ENCODE peak calls at places on chromosomes 6 and 20, in four cellular contexts. One of them, this sample, is unnamed.

GRCh38 chr20:58714340-58714922 is 21.8 kb downstream of the NPEPL1 start:
- DNase-seq in K562: no peak
- DNase-seq in GM12878: no peak
- DNase-seq in HepG2: no peak
- DNase-seq in this sample: peak; percentile 9

GRCh38 chr20:1494436-1494835 is 3.2 kb upstream of the SIRPB2 start:
- DNase-seq in K562: no peak
- DNase-seq in GM12878: no peak
- DNase-seq in HepG2: no peak
- DNase-seq in this sample: no peak

GRCh38 chr6:160973856-160974255 is 17.7 kb upstream of the MAP3K4 start:
- DNase-seq in K562: no peak
- DNase-seq in GM12878: no peak
- DNase-seq in HepG2: no peak
- DNase-seq in this sample: no peak

GRCh38 chr6:138088307-138088744 is 18.9 kb downstream of the PERP start:
- DNase-seq in K562: no peak
- DNase-seq in GM12878: no peak
- DNase-seq in HepG2: peak; percentile 42
- DNase-seq in this sample: no peak

GRCh38 chr6:7073810-7074525 is 33.8 kb upstream of the RREB1 start:
- DNase-seq in K562: no peak
- DNase-seq in GM12878: peak; percentile 92
- DNase-seq in HepG2: no peak
- DNase-seq in this sample: no peak

GRCh38 chr6:24227556-24227955 is 101.5 kb downstream of the NRSN1 start:
- DNase-seq in K562: no peak
- DNase-seq in GM12878: no peak
- DNase-seq in HepG2: no peak
- DNase-seq in this sample: no peak

GRCh38 chr6:166784691-166785090 is 157.6 kb upstream of the RPS6KA2 start:
- DNase-seq in K562: no peak
- DNase-seq in GM12878: no peak
- DNase-seq in HepG2: no peak
- DNase-seq in this sample: no peak

GRCh38 chr20:43781215-43781614 is 54.4 kb upstream of the GTSF1L start:
- DNase-seq in K562: no peak
- DNase-seq in GM12878: no peak
- DNase-seq in HepG2: no peak
- DNase-seq in this sample: no peak

GRCh38 chr6:157996201-157996712 is 14.6 kb downstream of the SYNJ2 start:
- DNase-seq in K562: no peak
- DNase-seq in GM12878: no peak
- DNase-seq in HepG2: no peak
- DNase-seq in this sample: no peak

GRCh38 chr20:32515631-32516101 is 69.5 kb downstream of the NOL4L start:
- DNase-seq in K562: no peak
- DNase-seq in GM12878: no peak
- DNase-seq in HepG2: no peak
- DNase-seq in this sample: no peak

GRCh38 chr6:45845546-45845945 is 170.1 kb downstream of the CLIC5 start:
- DNase-seq in K562: no peak
- DNase-seq in GM12878: no peak
- DNase-seq in HepG2: no peak
- DNase-seq in this sample: no peak

GRCh38 chr20:63011798-63012197 is 5.0 kb upstream of the BHLHE23 start:
- DNase-seq in K562: no peak
- DNase-seq in GM12878: peak; percentile 55
- DNase-seq in HepG2: no peak
- DNase-seq in this sample: no peak

GRCh38 chr6:29647927-29648642 is 8.8 kb upstream of the MOG start:
- DNase-seq in K562: peak; percentile 38
- DNase-seq in GM12878: no peak
- DNase-seq in HepG2: peak; percentile 39
- DNase-seq in this sample: no peak

GRCh38 chr6:139765825-139766285 is 391.4 kb upstream of the CITED2 start:
- DNase-seq in K562: no peak
- DNase-seq in GM12878: no peak
- DNase-seq in HepG2: peak; percentile 70
- DNase-seq in this sample: no peak

GRCh38 chr20:44576297-44576696 is 6.1 kb upstream of the PKIG start:
- DNase-seq in K562: peak; percentile 55
- DNase-seq in GM12878: no peak
- DNase-seq in HepG2: peak; percentile 21
- DNase-seq in this sample: no peak

GRCh38 chr6:16236648-16237199 is 1.7 kb upstream of the GMPR start:
- DNase-seq in K562: peak; percentile 45
- DNase-seq in GM12878: peak; percentile 56
- DNase-seq in HepG2: no peak
- DNase-seq in this sample: no peak

GRCh38 chr6:105993341-105993740 is 92.8 kb upstream of the PRDM1 start:
- DNase-seq in K562: no peak
- DNase-seq in GM12878: no peak
- DNase-seq in HepG2: no peak
- DNase-seq in this sample: peak; percentile 31

GRCh38 chr6:33607784-33608161 is 13.3 kb upstream of the ITPR3 start:
- DNase-seq in K562: no peak
- DNase-seq in GM12878: no peak
- DNase-seq in HepG2: peak; percentile 79
- DNase-seq in this sample: no peak

GRCh38 chr20:58237318-58238182 is 9.1 kb upstream of the ANKRD60 start:
- DNase-seq in K562: no peak
- DNase-seq in GM12878: no peak
- DNase-seq in HepG2: no peak
- DNase-seq in this sample: no peak

GRCh38 chr6:166174031-166174430 is 6.4 kb upstream of the TBXT start:
- DNase-seq in K562: no peak
- DNase-seq in GM12878: peak; percentile 85
- DNase-seq in HepG2: no peak
- DNase-seq in this sample: no peak

GRCh38 chr6:18506387-18507017 is 119.4 kb downstream of the RNF144B start:
- DNase-seq in K562: no peak
- DNase-seq in GM12878: no peak
- DNase-seq in HepG2: no peak
- DNase-seq in this sample: no peak

GRCh38 chr6:47294990-47295389 is 14.7 kb downstream of the TNFRSF21 start:
- DNase-seq in K562: no peak
- DNase-seq in GM12878: no peak
- DNase-seq in HepG2: no peak
- DNase-seq in this sample: no peak
- TF ChIP-seq ATF3 in K562: no peak
- TF ChIP-seq ATF3 in GM12878: no peak
- TF ChIP-seq ATF3 in HepG2: no peak
- TF ChIP-seq ATF3 in this sample: no peak

DNA sequence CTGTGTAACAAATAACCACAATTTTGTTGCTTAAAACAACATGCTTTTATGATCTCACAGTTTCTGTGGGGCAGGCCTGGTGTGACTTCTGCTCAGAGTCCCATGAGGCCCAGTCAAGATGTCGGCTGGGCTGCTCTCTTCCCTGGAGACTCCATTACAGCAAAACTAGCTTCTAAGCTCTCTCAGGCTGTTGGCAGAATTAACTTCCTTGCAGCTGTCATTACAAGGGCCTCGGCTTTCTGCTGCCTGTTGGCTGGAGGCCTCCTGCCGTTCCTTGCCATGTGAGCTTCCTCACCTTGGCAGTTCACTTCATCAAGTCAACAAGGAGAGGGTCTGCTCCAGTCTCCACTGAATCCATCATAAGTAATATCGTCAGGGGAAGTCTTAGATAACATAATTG is 659.2 kb downstream of the PRKN start:
- DNase-seq in K562: no peak
- DNase-seq in GM12878: no peak
- DNase-seq in HepG2: no peak
- DNase-seq in this sample: no peak
- TF ChIP-seq ATF3 in K562: no peak
- TF ChIP-seq ATF3 in GM12878: no peak
- TF ChIP-seq ATF3 in HepG2: no peak
- TF ChIP-seq ATF3 in this sample: no peak

DNA sequence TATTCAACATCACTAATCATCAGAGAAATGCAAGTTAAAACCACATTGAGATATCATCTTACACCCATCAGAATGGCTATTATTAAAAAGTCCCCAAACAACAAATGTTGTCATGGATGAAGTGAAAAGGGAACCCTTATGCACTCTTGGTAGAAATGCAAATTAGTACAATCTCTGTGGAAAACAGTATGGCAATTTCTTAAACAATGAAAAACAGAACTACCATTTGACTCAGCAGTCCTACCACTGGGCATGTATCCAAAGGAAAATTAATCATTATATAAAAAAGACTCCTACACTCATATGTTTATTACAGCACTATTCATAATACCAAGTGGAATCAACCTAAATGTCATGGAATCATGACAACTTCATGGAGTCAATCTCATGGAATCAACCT is 611.3 kb upstream of the GJE1 start:
- DNase-seq in K562: no peak
- DNase-seq in GM12878: no peak
- DNase-seq in HepG2: no peak
- DNase-seq in this sample: no peak
- TF ChIP-seq ATF3 in K562: no peak
- TF ChIP-seq ATF3 in GM12878: no peak
- TF ChIP-seq ATF3 in HepG2: no peak
- TF ChIP-seq ATF3 in this sample: no peak

DNA sequence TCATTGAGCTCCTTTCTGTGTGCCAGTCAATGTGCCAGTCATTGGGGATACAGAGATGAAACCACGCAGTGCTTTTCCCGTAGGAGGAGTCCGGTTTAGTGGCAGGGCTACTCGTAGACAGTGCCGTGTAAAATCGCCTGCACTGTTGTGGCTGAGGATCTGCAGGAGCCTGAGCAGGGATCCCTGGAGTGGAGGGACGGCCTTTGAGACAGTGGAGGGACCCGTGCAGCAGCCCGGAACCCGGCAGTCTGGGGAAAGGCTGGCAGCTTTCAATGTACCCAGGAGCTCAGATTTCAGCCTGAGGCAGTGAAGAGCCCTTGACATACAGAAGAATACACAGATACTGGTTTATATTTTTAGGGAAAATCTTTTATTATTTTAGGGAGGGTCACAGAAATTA is 203.3 kb downstream of the ARID1B start:
- DNase-seq in K562: no peak
- DNase-seq in GM12878: no peak
- DNase-seq in HepG2: no peak
- DNase-seq in this sample: peak; percentile 41
- TF ChIP-seq ATF3 in K562: no peak
- TF ChIP-seq ATF3 in GM12878: no peak
- TF ChIP-seq ATF3 in HepG2: no peak
- TF ChIP-seq ATF3 in this sample: no peak

GRCh38 chr6:110529355-110529754 is 52.9 kb upstream of the SLC22A16 start:
- DNase-seq in K562: no peak
- DNase-seq in GM12878: no peak
- DNase-seq in HepG2: no peak
- DNase-seq in this sample: no peak
- TF ChIP-seq ATF3 in K562: no peak
- TF ChIP-seq ATF3 in GM12878: no peak
- TF ChIP-seq ATF3 in HepG2: no peak
- TF ChIP-seq ATF3 in this sample: no peak

DNA sequence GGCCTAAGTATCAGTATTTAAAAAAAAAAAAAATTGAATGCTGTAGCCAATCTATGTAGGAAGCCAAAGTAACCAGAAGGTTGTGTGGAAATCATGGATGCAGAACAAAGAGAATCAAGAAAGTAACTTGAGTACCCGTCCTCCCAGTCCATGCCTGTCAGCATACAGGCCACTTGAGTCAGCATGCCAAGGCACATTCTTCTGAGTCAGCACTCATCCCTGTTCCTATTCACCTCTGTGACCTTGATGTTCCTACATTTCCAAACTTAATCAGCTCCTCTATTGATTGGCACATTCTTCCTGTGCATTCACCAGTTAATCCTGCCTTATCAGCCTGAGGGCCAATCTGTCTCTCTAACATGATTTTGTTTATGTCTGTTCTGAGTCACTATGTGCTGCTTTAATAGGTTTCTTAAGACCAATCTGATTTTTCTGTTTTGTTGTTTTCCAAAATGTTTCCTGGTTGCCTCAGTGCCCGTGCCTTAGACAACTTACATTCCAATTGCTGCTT is 165.7 kb downstream of the KCNQ5 start:
- DNase-seq in K562: no peak
- DNase-seq in GM12878: no peak
- DNase-seq in HepG2: no peak
- DNase-seq in this sample: no peak
- TF ChIP-seq ATF3 in K562: no peak
- TF ChIP-seq ATF3 in GM12878: no peak
- TF ChIP-seq ATF3 in HepG2: no peak
- TF ChIP-seq ATF3 in this sample: no peak

This sample was measured in WTC11.